ENCODE peak calls at places on chromosomes 7 and 10, in seven cellular contexts. O is H9, S is colonic mucosa, M is cardiac muscle cell, N is HCT116, K is body of pancreas, I is A549. A is an unnamed sample.

GRCh38 chr10:27699778-27700177 is 45.8 kb downstream of the MKX start:
- DNase-seq in I (no peak), K (no peak), M (no peak), N (no peak), O (no peak), S (no peak), A (no peak)

GRCh38 chr10:99339077-99339476 is 9.9 kb downstream of the CNNM1 start:
- DNase-seq in O (no peak), K (no peak), M (no peak), N (no peak), S (no peak), I (peak; percentile 90), A (no peak)

GRCh38 chr10:91117496-91117895 is 103.0 kb upstream of the PCGF5 start:
- DNase-seq in O (no peak), M (no peak), N (no peak), I (no peak), K (no peak), S (no peak), A (no peak)

GRCh38 chr10:97426776-97427570 is 982 bp downstream of the PGAM1 start:
- DNase-seq in I (peak; percentile 40), M (no peak), K (no peak), N (no peak), S (peak; percentile 39), O (no peak), A (no peak)

GRCh38 chr7:99623702-99624447 is 7.1 kb downstream of the ZSCAN25 start:
- DNase-seq in I (no peak), K (no peak), S (no peak), M (no peak), O (no peak), N (no peak), A (no peak)

GRCh38 chr7:7099584-7100014 is 82.7 kb upstream of the C1GALT1 start:
- DNase-seq in K (peak; percentile 76), N (peak; percentile 86), S (peak; percentile 51), M (peak; percentile 98), O (peak; percentile 97), I (peak; percentile 79), A (peak; percentile 96)

GRCh38 chr7:76509931-76510877 is at the start of gene UPK3B:
- DNase-seq in I (peak; percentile 51), N (no peak), S (no peak), M (peak; percentile 7), K (peak; percentile 18), O (peak; percentile 73), A (peak; percentile 39)

GRCh38 chr10:46544989-46545791 is 11.3 kb downstream of the GPRIN2 start:
- DNase-seq in S (peak; percentile 24), O (peak; percentile 67), I (peak; percentile 86), K (peak; percentile 10), N (peak; percentile 10), M (peak; percentile 39), A (no peak)

GRCh38 chr7:71348751-71349415 is 216.9 kb downstream of the GALNT17 start:
- DNase-seq in N (no peak), I (no peak), O (no peak), M (no peak), S (no peak), K (peak; percentile 21), A (no peak)

GRCh38 chr10:61992683-61993629 is 91.5 kb downstream of the ARID5B start:
- DNase-seq in K (no peak), I (peak; percentile 50), O (no peak), N (no peak), M (peak; percentile 97), S (peak; percentile 62), A (no peak)

GRCh38 chr10:35058686-35059085 is 31.5 kb downstream of the CUL2 start:
- DNase-seq in I (no peak), M (no peak), K (no peak), S (no peak), O (no peak), N (no peak), A (no peak)

GRCh38 chr10:120948889-120949382 is 97.8 kb downstream of the WDR11 start:
- DNase-seq in M (peak; percentile 83), N (peak; percentile 48), O (peak; percentile 75), S (peak; percentile 68), I (no peak), K (peak; percentile 65), A (no peak)

GRCh38 chr10:73117976-73118743 is 7.9 kb downstream of the NUDT13 start:
- DNase-seq in S (no peak), I (peak; percentile 43), M (peak; percentile 15), K (no peak), N (peak; percentile 59), O (no peak), A (no peak)

GRCh38 chr7:76257973-76258372 is 44.5 kb upstream of the HSPB1 start:
- DNase-seq in K (no peak), S (no peak), M (no peak), N (no peak), O (no peak), I (peak; percentile 45), A (no peak)

GRCh38 chr10:24382596-24382978 is 173.6 kb downstream of the KIAA1217 start:
- DNase-seq in N (no peak), K (no peak), M (no peak), O (no peak), I (no peak), S (no peak), A (no peak)

GRCh38 chr7:152341039-152341913 is 94.5 kb downstream of the KMT2C start:
- DNase-seq in S (peak; percentile 22), N (peak; percentile 44), M (peak; percentile 71), O (no peak), K (peak; percentile 45), I (peak; percentile 69), A (no peak)

GRCh38 chr10:59337254-59337653 is 25.1 kb downstream of the FAM13C start:
- DNase-seq in S (peak; percentile 28), M (peak; percentile 71), I (peak; percentile 12), O (no peak), K (peak; percentile 37), N (no peak), A (no peak)

DNA sequence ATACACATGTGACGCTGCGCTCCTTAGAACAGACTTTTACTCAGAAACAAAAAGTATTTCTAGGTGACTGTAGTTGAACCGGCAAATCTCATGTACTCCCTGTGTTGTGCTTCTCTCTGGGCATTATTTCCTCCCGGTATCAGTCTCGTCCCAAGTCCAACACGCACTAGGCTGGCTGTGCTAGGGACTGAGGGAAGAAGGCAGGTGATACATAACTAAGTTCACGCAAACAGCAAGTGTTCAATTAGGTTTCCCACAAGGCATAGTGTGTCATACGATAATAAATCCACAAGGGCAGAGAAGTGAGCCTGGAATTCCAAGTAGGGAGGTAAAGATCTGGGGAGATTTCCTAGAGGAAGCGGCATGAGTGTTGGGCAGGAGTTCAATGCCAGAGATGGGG is 20.4 kb downstream of the FAM53B start:
- DNase-seq in O (no peak), K (no peak), M (no peak), N (no peak), S (no peak), I (no peak), A (no peak)
- H3K4me1 ChIP-seq in O (peaks cover 3% of the 10 kb centered on the region), K (peaks cover 59% of the 10 kb centered on the region), M (peaks cover 21% of the 10 kb centered on the region), N (peaks cover 24% of the 10 kb centered on the region), S (peaks cover 61% of the 10 kb centered on the region), I (no peaks in the 10 kb centered on the region), A (no peaks in the 10 kb centered on the region)

DNA sequence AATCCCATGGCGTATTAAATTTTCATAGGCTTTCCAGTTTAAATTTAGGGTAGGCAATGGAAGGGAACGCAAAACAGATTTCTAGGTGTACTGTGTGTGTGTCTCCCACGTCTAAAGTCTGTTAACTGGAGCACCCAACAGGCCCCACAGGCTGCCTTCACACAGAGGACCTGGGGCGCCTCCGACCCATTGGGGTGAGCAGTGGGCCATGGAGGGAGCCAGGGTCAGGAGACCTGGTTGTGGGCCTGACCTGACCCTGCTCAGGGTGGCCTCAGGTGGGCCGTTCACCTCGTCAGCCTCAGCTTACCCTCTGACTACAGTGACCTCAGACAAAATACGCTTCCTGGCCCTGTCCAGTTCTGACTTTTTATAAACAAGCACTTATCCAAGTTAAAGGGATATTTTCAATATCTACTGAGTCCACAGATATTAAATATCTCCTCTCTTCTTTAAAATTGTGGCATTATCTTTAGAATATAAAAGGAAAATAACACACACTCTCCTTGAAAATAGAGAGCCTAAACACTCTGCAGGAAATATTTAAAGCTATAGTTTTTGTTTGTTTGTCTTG is 159.6 kb downstream of the EGFR start:
- DNase-seq in M (no peak), S (no peak), K (no peak), I (no peak), N (no peak), O (no peak), A (no peak)
- H3K27ac ChIP-seq in M (no peak overlapping the region), S (no peak overlapping the region), K (peak overlapping the region; percentile 53), I (peak overlapping the region; percentile 15), N (no peak overlapping the region), O (no peak overlapping the region), A (no peak overlapping the region)

DNA sequence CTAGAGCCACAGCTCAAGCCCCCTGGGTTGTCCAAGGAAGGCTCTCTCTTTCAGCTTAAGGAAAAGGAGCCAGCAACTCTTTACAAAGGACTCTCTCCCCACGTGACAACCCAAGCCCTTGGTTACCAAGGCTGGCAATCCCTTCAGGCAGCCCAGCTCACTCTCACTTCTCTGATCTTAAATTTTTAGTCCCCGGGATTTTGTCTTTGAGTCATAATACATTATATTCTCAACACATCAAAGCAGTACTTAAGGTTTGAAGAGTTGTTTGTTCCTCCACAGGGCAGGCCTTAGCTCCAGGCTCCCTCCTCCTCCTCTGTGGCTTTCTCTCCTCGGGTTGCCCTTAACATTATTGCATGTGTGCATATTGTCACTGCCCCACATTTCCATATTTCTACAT is 10.0 kb downstream of the GARIN1A start:
- DNase-seq in K (no peak), S (no peak), N (no peak), M (no peak), I (no peak), O (no peak), A (no peak)
- H3K9me3 ChIP-seq in K (no peaks in the 10 kb centered on the region), S (no peaks in the 10 kb centered on the region), N (no peaks in the 10 kb centered on the region), M (no peaks in the 10 kb centered on the region), I (no peaks in the 10 kb centered on the region), O (no peaks in the 10 kb centered on the region), A (no peaks in the 10 kb centered on the region)

DNA sequence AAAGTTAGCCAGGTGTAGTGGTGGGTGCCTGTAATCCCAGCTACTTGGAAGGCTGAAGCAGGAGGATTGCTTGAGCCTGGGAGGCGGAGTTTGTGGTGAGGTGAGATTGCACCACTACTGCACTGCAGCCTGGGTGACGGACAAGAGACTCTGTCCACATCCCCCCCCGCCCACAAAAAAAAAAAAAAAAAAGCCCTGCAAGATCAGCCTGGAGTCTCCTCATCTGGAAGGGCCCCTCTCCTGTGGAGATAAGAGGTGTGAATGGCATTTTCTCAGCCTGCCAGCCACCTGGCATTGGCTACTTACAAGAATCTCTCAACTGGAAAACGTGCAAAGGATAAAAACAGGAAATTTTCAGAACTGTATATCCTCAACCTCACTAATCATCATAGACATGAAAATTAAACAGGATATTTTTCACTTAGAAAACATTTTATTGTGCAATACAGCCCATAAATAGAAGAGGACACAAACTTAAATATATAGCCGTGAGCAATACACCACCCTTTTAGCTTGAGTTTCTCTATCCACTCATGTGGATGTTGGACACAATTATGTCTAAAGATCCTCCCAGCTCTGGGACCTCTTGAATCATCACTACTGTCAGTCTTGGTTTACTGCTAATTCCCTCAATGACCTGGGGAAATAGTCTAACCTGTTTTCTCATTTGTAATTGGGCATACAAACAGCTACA is 11.3 kb upstream of the TSPAN15 start:
- DNase-seq in S (no peak), K (no peak), O (peak; percentile 45), N (no peak), M (peak; percentile 87), I (peak; percentile 59), A (no peak)
- H3K4me1 ChIP-seq in S (peaks cover 7% of the 10 kb centered on the region), K (peaks cover 16% of the 10 kb centered on the region), O (no peaks in the 10 kb centered on the region), N (peaks cover 37% of the 10 kb centered on the region), M (peaks cover 20% of the 10 kb centered on the region), I (peaks cover 45% of the 10 kb centered on the region), A (no peaks in the 10 kb centered on the region)